ENCODE peak calls at places on chromosome 6, in ten cellular contexts. M is lung, Q is HS-5, N is tibial artery, U is natural killer cell, H is Caco-2, V is IMR-90, K is ACHN, P is aorta, O is GM12878. W is an unnamed sample.

GRCh38 chr6:21873562-21873961 is 280.0 kb downstream of the SOX4 start:
- DNase-seq in M (no peak), Q (peak), N (no peak), U (no peak), H (no peak), V (peak), K (no peak), P (peak), O (no peak), W (no peak)

GRCh38 chr6:36296240-36296639 is 26.4 kb downstream of the PNPLA1 start:
- DNase-seq in M (no peak), Q (no peak), N (no peak), U (no peak), H (no peak), V (peak), K (no peak), P (no peak), O (no peak), W (no peak)

GRCh38 chr6:166736606-166737005 is 109.6 kb upstream of the RPS6KA2 start:
- DNase-seq in M (no peak), Q (peak), N (no peak), U (no peak), H (no peak), V (peak), K (peak), P (no peak), O (no peak), W (peak)

GRCh38 chr6:157999100-158000051 is 17.7 kb downstream of the SYNJ2 start:
- DNase-seq in M (no peak), Q (no peak), N (no peak), U (no peak), H (no peak), V (no peak), K (no peak), P (peak), O (no peak), W (no peak)

GRCh38 chr6:22722913-22723312 is 153.5 kb downstream of the HDGFL1 start:
- DNase-seq in M (no peak), Q (no peak), N (no peak), U (no peak), H (no peak), V (no peak), K (no peak), P (no peak), O (no peak), W (no peak)

GRCh38 chr6:20873425-20874190 is 339.4 kb downstream of the CDKAL1 start:
- DNase-seq in M (no peak), Q (no peak), N (no peak), U (no peak), H (no peak), V (no peak), K (peak), P (no peak), O (no peak), W (no peak)

GRCh38 chr6:116596815-116597214 is 19.5 kb upstream of the RSPH4A start:
- DNase-seq in M (no peak), Q (no peak), N (no peak), U (no peak), H (no peak), V (peak), K (peak), P (no peak), O (no peak), W (no peak)

GRCh38 chr6:140572129-140572528 is 1197.7 kb upstream of the CITED2 start:
- DNase-seq in M (no peak), Q (peak), N (no peak), U (no peak), H (no peak), V (peak), K (no peak), P (no peak), O (no peak), W (peak)

GRCh38 chr6:11989376-11989775 is 22.7 kb upstream of the HIVEP1 start:
- DNase-seq in M (no peak), Q (no peak), N (no peak), U (no peak), H (no peak), V (no peak), K (no peak), P (no peak), O (no peak), W (no peak)

GRCh38 chr6:56708810-56709597 is 66.3 kb upstream of the DST start:
- DNase-seq in M (no peak), Q (peak), N (no peak), U (no peak), H (no peak), V (peak), K (peak), P (no peak), O (no peak), W (no peak)

GRCh38 chr6:108562503-108562993 is 1.8 kb downstream of the FOXO3 start:
- DNase-seq in M (peak), Q (peak), N (peak), U (no peak), H (peak), V (peak), K (peak), P (peak), O (no peak), W (no peak)

GRCh38 chr6:26088344-26088743 is 1.1 kb downstream of the HFE start:
- DNase-seq in M (no peak), Q (no peak), N (no peak), U (no peak), H (no peak), V (no peak), K (peak), P (no peak), O (no peak), W (no peak)

GRCh38 chr6:4582506-4582905 is 193.7 kb upstream of the CDYL start:
- DNase-seq in M (no peak), Q (no peak), N (no peak), U (no peak), H (no peak), V (peak), K (no peak), P (no peak), O (no peak), W (no peak)

GRCh38 chr6:152380351-152380767 is 256.8 kb downstream of the SYNE1 start:
- DNase-seq in M (no peak), Q (peak), N (no peak), U (no peak), H (no peak), V (peak), K (peak), P (no peak), O (no peak), W (peak)

GRCh38 chr6:3282461-3283236 is 23.9 kb downstream of the PSMG4 start:
- DNase-seq in M (no peak), Q (no peak), N (peak), U (no peak), H (peak), V (no peak), K (no peak), P (peak), O (no peak), W (no peak)

GRCh38 chr6:49423817-49424216 is 39.2 kb downstream of the MMUT start:
- DNase-seq in M (no peak), Q (no peak), N (no peak), U (no peak), H (no peak), V (no peak), K (peak), P (no peak), O (no peak), W (peak)

GRCh38 chr6:137259349-137259748 is 40.2 kb upstream of the IFNGR1 start:
- DNase-seq in M (no peak), Q (no peak), N (no peak), U (no peak), H (no peak), V (peak), K (no peak), P (no peak), O (no peak), W (no peak)

GRCh38 chr6:38080889-38081288 is 261.4 kb downstream of the ZFAND3 start:
- DNase-seq in M (no peak), Q (no peak), N (no peak), U (no peak), H (no peak), V (no peak), K (no peak), P (no peak), O (no peak), W (no peak)

GRCh38 chr6:53611342-53611741 is 54.2 kb downstream of the KLHL31 start:
- DNase-seq in M (peak), Q (no peak), N (no peak), U (no peak), H (no peak), V (peak), K (no peak), P (no peak), O (no peak), W (no peak)

GRCh38 chr6:161349886-161350285 is 76.0 kb upstream of the AGPAT4 start:
- DNase-seq in M (no peak), Q (no peak), N (no peak), U (no peak), H (no peak), V (no peak), K (no peak), P (no peak), O (no peak), W (no peak)

GRCh38 chr6:169489642-169490408 is 212.0 kb downstream of the WDR27 start:
- DNase-seq in M (no peak), Q (no peak), N (no peak), U (no peak), H (no peak), V (no peak), K (no peak), P (no peak), O (no peak), W (no peak)

GRCh38 chr6:138736640-138737039 is 36.9 kb upstream of the CCDC28A start:
- DNase-seq in M (no peak), Q (no peak), N (no peak), U (no peak), H (no peak), V (peak), K (no peak), P (no peak), O (no peak), W (no peak)

GRCh38 chr6:170405311-170405975 is 98.9 kb downstream of the FAM120B start:
- DNase-seq in M (no peak), Q (peak), N (no peak), U (no peak), H (no peak), V (peak), K (peak), P (no peak), O (no peak), W (peak)

GRCh38 chr6:110385458-110385863 is 27.3 kb upstream of the METTL24 start:
- DNase-seq in M (no peak), Q (no peak), N (no peak), U (no peak), H (no peak), V (no peak), K (no peak), P (no peak), O (no peak), W (no peak)